ENCODE peak calls at places on chromosomes 2 and 18, in five cellular contexts. K is K562, I is GM12878, N is vagina, M is prostate gland. G is an unnamed sample.

GRCh38 chr2:130727286-130727924 is 1.5 kb upstream of the GPR148 start:
- DNase-seq in K (peak), I (peak), N (no peak), M (peak), G (peak)

GRCh38 chr2:106789185-106789584 is 96.8 kb downstream of the ST6GAL2 start:
- DNase-seq in K (peak), I (no peak), N (no peak), M (no peak), G (no peak)

GRCh38 chr2:214740867-214741266 is 68.6 kb downstream of the BARD1 start:
- DNase-seq in K (no peak), I (no peak), N (no peak), M (no peak), G (no peak)

GRCh38 chr2:150426315-150426714 is 61.2 kb downstream of the RND3 start:
- DNase-seq in K (no peak), I (no peak), N (no peak), M (no peak), G (no peak)

GRCh38 chr2:21754164-21754788 is 630.5 kb downstream of the TDRD15 start:
- DNase-seq in K (no peak), I (no peak), N (no peak), M (no peak), G (no peak)

GRCh38 chr2:119233326-119234020 is 9.8 kb downstream of the STEAP3 start:
- DNase-seq in K (no peak), I (no peak), N (no peak), M (no peak), G (no peak)

GRCh38 chr2:219459460-219460311 is 25.0 kb downstream of the SPEG start:
- DNase-seq in K (peak), I (no peak), N (no peak), M (peak), G (no peak)

GRCh38 chr2:229731916-229732315 is 17.6 kb upstream of the DNER start:
- DNase-seq in K (no peak), I (no peak), N (no peak), M (no peak), G (no peak)

GRCh38 chr2:227416669-227417068 is 28.9 kb upstream of the SCYGR1 start:
- DNase-seq in K (no peak), I (no peak), N (no peak), M (no peak), G (no peak)

GRCh38 chr2:10265328-10266132 is 37.2 kb upstream of the HPCAL1 start:
- DNase-seq in K (no peak), I (no peak), N (no peak), M (no peak), G (peak)

GRCh38 chr2:109193807-109194702 is 65.0 kb downstream of the SH3RF3 start:
- DNase-seq in K (no peak), I (no peak), N (no peak), M (no peak), G (no peak)

GRCh38 chr2:239157766-239158165 is 243.1 kb downstream of the HDAC4 start:
- DNase-seq in K (peak), I (no peak), N (no peak), M (peak), G (peak)

GRCh38 chr2:234630676-234631350 is 133.9 kb upstream of the ARL4C start:
- DNase-seq in K (no peak), I (no peak), N (peak), M (peak), G (no peak)

GRCh38 chr2:207285451-207285771 is 119.7 kb upstream of the KLF7 start:
- DNase-seq in K (no peak), I (no peak), N (no peak), M (no peak), G (no peak)

GRCh38 chr2:236236559-236237450 is 27.4 kb downstream of the ASB18 start:
- DNase-seq in K (no peak), I (no peak), N (peak), M (no peak), G (no peak)

GRCh38 chr2:216516730-216517350 is 18.2 kb downstream of the RPL37A start:
- DNase-seq in K (peak), I (no peak), N (no peak), M (no peak), G (no peak)

GRCh38 chr2:65372619-65373018 is 59.8 kb downstream of the SPRED2 start:
- DNase-seq in K (no peak), I (no peak), N (no peak), M (no peak), G (no peak)

GRCh38 chr18:58183226-58183625 is 139.2 kb downstream of the NEDD4L start:
- DNase-seq in K (no peak), I (no peak), N (no peak), M (peak), G (no peak)

GRCh38 chr2:127081826-127082633 is 24.9 kb downstream of the BIN1 start:
- DNase-seq in K (peak), I (no peak), N (no peak), M (no peak), G (peak)

GRCh38 chr2:101893676-101894381 is 97.9 kb upstream of the IL1R2 start:
- DNase-seq in K (no peak), I (no peak), N (no peak), M (no peak), G (no peak)

GRCh38 chr2:58240938-58241755 is at the start of gene FANCL:
- DNase-seq in K (peak), I (peak), N (no peak), M (peak), G (peak)

GRCh38 chr2:187329586-187329985 is 118.5 kb downstream of the CALCRL start:
- DNase-seq in K (no peak), I (no peak), N (no peak), M (no peak), G (no peak)

GRCh38 chr2:240401308-240401707 is 34.2 kb upstream of the GPC1 start:
- DNase-seq in K (no peak), I (no peak), N (no peak), M (no peak), G (peak)

DNA sequence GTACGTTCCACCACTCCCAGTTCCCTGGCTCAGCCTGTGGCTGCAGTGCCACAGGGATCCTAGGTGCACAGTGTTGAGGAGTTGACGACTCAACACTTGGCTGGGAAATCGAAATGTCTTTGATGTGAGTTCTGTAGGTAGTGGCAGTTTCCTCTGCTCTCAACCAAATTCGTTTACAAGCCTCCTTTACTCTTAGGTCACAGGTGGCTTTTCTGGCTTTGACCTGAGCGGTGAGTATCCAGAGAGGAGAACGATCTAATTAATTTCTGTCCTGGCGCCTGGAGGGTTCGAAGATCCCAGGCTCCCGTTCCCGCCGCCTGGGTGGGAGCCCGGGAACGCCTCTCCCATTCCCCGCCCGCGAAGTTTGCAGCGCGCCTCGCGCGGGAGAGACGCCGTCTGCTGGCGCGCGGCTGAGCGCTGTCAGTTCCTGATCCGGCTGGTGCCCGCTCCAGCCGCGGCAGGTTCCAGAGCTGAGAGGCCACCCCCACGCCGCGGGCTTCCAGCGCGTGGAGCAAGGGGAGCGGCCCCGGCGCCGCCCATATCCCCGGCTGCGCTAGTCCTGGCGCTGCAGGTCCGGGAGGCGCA is at the start of gene LAMA3:
- DNase-seq in K (no peak), I (no peak), N (no peak), M (peak), G (peak)
- H3K27ac ChIP-seq in K (no peak), I (no peak), N (peak), M (peak), G (no peak)

GRCh38 chr2:241893265-241893664 is 23.7 kb downstream of the RTP5 start:
- DNase-seq in K (no peak), I (no peak), N (no peak), M (no peak), G (peak)

GRCh38 chr2:241894056-241894641 is 24.6 kb downstream of the RTP5 start:
- DNase-seq in K (no peak), I (no peak), N (no peak), M (no peak), G (peak)

GRCh38 chr2:241895427-241895731 is 25.9 kb downstream of the RTP5 start:
- DNase-seq in K (no peak), I (no peak), N (no peak), M (no peak), G (no peak)

GRCh38 chr2:241895732-241896641 is 26.5 kb downstream of the RTP5 start:
- DNase-seq in K (no peak), I (no peak), N (no peak), M (peak), G (peak)

GRCh38 chr2:241894681-241895426 is 25.3 kb downstream of the RTP5 start:
- DNase-seq in K (no peak), I (no peak), N (no peak), M (no peak), G (peak)
- TF ChIP-seq POLR2A in K (no peak), I (no peak), N (no peak), M (no peak), G (no peak)

GRCh38 chr2:197103363-197103762 is 176.9 kb upstream of the PGAP1 start:
- DNase-seq in K (no peak), I (no peak), N (no peak), M (no peak), G (no peak)

GRCh38 chr2:197113221-197113831 is 186.8 kb upstream of the PGAP1 start:
- DNase-seq in K (peak), I (no peak), N (no peak), M (no peak), G (no peak)

GRCh38 chr2:197107291-197108269 is 181.1 kb upstream of the PGAP1 start:
- DNase-seq in K (no peak), I (no peak), N (no peak), M (no peak), G (no peak)

GRCh38 chr2:197109326-197109725 is 182.8 kb upstream of the PGAP1 start:
- DNase-seq in K (no peak), I (no peak), N (no peak), M (no peak), G (no peak)

DNA sequence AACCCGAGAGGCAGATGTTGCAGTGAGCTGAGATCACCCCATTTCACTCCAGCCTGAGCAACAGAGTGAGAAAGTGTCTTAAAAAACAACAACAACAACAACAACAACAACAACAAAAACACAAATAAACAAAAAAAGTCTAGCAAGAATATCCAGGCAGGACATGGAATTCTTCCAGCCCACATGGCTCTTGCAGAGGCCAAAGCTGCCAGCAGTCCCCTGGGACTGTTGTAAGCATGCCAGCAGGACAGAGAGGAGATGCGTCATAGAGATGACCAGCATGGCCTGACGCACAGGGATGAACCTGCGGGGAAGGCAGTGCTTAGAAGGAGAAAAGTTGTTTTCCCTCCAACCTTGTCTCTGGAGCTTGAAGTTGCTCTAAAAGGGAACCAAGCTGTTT is 182.3 kb upstream of the PGAP1 start:
- DNase-seq in K (no peak), I (no peak), N (no peak), M (peak), G (no peak)
- TF ChIP-seq POLR2AphosphoS5 in K (no peak), I (no peak), N (no peak), M (peak), G (peak)

GRCh38 chr2:20175267-20175666 is 49.7 kb downstream of the SDC1 start:
- DNase-seq in K (no peak), I (no peak), N (no peak), M (no peak), G (peak)
- H3K27ac ChIP-seq in K (no peak), I (no peak), N (no peak), M (no peak), G (no peak)

DNA sequence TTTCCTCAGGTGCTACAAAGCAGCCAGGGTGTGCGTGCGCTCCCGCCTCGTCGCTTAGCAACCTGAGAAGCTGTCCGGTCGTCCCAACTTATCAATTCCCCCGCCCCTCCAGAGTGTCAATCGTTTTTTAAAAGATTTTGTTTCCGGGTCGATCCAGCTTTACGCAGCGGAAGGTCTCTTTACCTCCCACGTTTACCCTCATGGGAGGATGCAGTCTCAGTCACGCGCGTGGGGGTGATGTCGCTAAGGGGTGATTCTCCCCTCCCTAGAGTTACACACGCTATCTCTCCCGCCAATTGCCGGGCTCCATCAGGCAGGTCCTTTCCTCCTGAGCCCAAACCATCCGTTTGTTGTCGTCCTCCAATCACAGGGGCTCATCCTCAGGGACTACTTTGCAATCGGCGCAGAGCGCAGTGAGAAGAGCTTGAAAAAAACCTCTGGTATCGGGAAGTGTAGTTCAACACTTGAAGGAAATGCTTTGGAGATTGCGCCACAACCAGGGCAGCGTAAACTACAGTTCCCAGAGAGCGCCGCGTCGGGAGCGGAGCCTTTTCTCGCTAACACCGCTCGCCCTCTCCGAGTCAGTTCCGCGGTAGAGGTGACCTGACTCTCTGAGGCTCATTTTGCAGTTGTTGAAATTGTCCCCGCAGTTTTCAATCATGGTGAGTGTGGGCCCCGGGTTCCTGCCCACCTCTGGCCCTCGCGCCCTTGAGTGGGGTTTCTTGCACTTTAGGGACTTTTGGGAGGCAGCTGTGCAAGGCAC is at the start of the genes MDH1 and WDPCP:
- DNase-seq in K (peak), I (peak), N (peak), M (peak), G (peak)
- TF ChIP-seq POLR2A in K (peak), I (peak), N (peak), M (peak), G (no peak)

DNA sequence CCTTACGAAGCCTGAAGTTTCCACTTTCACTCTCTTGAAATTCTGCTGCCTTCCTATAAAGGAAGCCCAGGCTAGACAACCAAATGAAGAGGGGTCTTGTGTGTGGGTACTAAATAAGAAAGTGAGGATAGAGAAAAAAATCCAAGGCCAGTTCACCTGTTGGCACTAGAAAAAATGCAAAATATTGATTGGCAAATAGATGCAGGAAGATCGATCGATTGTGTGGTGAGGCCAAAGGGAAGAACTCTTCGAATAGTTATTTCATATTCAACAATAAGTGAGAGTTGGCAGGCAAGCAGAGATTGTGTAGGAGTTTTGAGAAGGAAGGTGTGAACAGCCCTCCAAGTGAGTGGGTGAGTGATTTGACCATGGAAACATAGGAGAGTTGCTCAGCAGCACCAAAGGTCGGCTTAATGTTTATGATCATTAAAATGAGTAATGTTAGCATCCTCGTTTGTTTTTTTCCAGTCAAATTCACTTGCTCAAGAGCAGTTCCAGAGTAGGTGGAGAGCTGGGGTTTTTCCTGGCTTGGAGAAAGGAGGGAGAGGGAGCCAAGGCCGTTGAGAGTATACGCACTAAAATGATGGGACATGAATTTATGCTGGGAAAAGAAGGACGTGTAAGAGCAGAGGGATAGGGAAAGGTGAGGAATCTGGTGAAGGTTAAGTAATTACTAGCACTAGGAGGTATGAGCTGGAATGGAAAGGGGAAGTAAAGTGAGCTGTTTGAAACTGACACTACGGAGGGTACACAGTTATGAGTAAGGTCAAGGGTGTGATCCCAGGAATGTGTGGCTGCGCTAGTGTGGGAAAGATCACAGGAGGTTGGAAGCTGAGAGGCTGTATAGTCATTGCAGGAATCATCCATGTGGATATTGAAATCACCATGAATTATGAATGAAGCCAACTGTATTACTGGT is 1.1 kb upstream of the NAPG start:
- DNase-seq in K (no peak), I (no peak), N (no peak), M (no peak), G (no peak)
- TF ChIP-seq POLR2AphosphoS5 in K (no peak), I (no peak), N (no peak), M (no peak), G (no peak)

GRCh38 chr2:16123421-16123820 is 183.1 kb downstream of the MYCN start:
- DNase-seq in K (no peak), I (no peak), N (no peak), M (no peak), G (no peak)
- H3K27ac ChIP-seq in K (no peak), I (no peak), N (no peak), M (no peak), G (no peak)

GRCh38 chr2:233199870-233200269 is 51.6 kb upstream of the ATG16L1 start:
- DNase-seq in K (no peak), I (no peak), N (no peak), M (no peak), G (no peak)
- TF ChIP-seq POLR2A in K (no peak), I (no peak), N (no peak), M (no peak), G (no peak)